ENCODE peak calls at places on chromosomes 13 and 19, in four cellular contexts. G, P, R and S are unnamed samples.

GRCh38 chr19:51524661-51525264 is 6.7 kb downstream of the SIGLEC6 start:
- DNase-seq in P (no peak), G (no peak), R (no peak), S (no peak)

GRCh38 chr13:43132228-43132627 is 108.8 kb downstream of the DNAJC15 start:
- DNase-seq in P (no peak), G (no peak), R (peak), S (peak)

GRCh38 chr13:99265823-99266426 is 7.7 kb upstream of the GPR18 start:
- DNase-seq in G (no peak), R (peak), P (no peak), S (peak)

GRCh38 chr13:99214232-99214631 is 13.6 kb downstream of the UBAC2 start:
- DNase-seq in R (no peak), G (no peak), P (no peak), S (no peak)

GRCh38 chr13:106534844-106535551 is 464 bp downstream of the EFNB2 start:
- DNase-seq in R (no peak), G (no peak), P (peak), S (no peak)

GRCh38 chr19:5103812-5104410 is 135.0 kb downstream of the KDM4B start:
- DNase-seq in R (no peak), G (no peak), P (peak), S (no peak)

GRCh38 chr13:50125556-50126377 is 110.5 kb downstream of the KCNRG start:
- DNase-seq in G (peak), P (peak), R (peak), S (peak)

GRCh38 chr13:80274643-80275042 is 66.3 kb downstream of the SPRY2 start:
- DNase-seq in G (no peak), R (no peak), P (no peak), S (no peak)

GRCh38 chr19:13938361-13939027 is at the start of gene PODNL1:
- DNase-seq in P (no peak), G (no peak), R (no peak), S (no peak)

GRCh38 chr19:1874554-1875185 is 10.6 kb downstream of the ABHD17A start:
- DNase-seq in G (no peak), R (no peak), P (no peak), S (no peak)

GRCh38 chr13:114011226-114011625 is 37.4 kb upstream of the C13orf46 start:
- DNase-seq in P (no peak), R (no peak), G (no peak), S (no peak)

GRCh38 chr19:30664358-30665058 is 292.3 kb downstream of the ZNF536 start:
- DNase-seq in P (peak), G (no peak), R (peak), S (no peak)

GRCh38 chr13:111658150-111659100 is 338.0 kb downstream of the TEX29 start:
- DNase-seq in P (no peak), G (no peak), R (no peak), S (no peak)

GRCh38 chr19:36686365-36687213 is 823 bp upstream of the ZNF567 start:
- DNase-seq in R (no peak), G (no peak), P (peak), S (no peak)

GRCh38 chr19:30856786-30857185 is 484.6 kb downstream of the ZNF536 start:
- DNase-seq in P (no peak), G (no peak), R (no peak), S (no peak)

GRCh38 chr13:51666316-51666715 is 82.1 kb downstream of the WDFY2 start:
- DNase-seq in G (no peak), P (no peak), R (no peak), S (no peak)

GRCh38 chr19:37942516-37942902 is 35.5 kb downstream of the SIPA1L3 start:
- DNase-seq in R (no peak), P (no peak), G (no peak), S (no peak)

GRCh38 chr19:14509382-14509781 is 8.8 kb downstream of the DNAJB1 start:
- DNase-seq in G (no peak), P (no peak), R (no peak), S (no peak)

GRCh38 chr19:7268737-7269098 is 25.5 kb downstream of the INSR start:
- DNase-seq in P (no peak), G (no peak), R (no peak), S (no peak)

GRCh38 chr19:47790398-47790814 is 11.9 kb downstream of the SELENOW start:
- DNase-seq in G (peak), P (peak), R (peak), S (peak)

GRCh38 chr19:30719189-30719990 is 347.2 kb downstream of the ZNF536 start:
- DNase-seq in G (no peak), P (peak), R (peak), S (no peak)

GRCh38 chr13:42392706-42393572 is 121.0 kb downstream of the AKAP11 start:
- DNase-seq in P (no peak), R (no peak), G (no peak), S (no peak)

GRCh38 chr13:99686157-99686572 is 184.9 kb downstream of the TM9SF2 start:
- DNase-seq in R (no peak), P (no peak), G (no peak), S (no peak)

GRCh38 chr13:76387561-76387960 is 498.6 kb downstream of the KCTD12 start:
- DNase-seq in R (no peak), P (no peak), G (no peak), S (no peak)